ENCODE peak calls at places on chromosomes 11 and 22, in ten cellular contexts. S is NT2/D1, K is neuronal stem cell, O is hepatocyte, I is upper lobe of right lung, Q is HCT116, C is pancreas, U is heart left ventricle, W is transverse colon, N is gastrocnemius medialis. M is an unnamed sample. For H3K36me3, the result is how much of the 10 kb centered on the place peaks cover.

GRCh38 chr11:111571829-111572501 is 30.3 kb upstream of the SIK2 start:
- DNase-seq in U (no peak), N (no peak), I (no peak), W (no peak), K (no peak), O (no peak), C (no peak), S (no peak), Q (no peak), M (no peak)

GRCh38 chr11:74778581-74778980 is 29.9 kb downstream of the RNF169 start:
- DNase-seq in U (no peak), Q (no peak), C (no peak), K (no peak), O (no peak), S (no peak), W (no peak), I (no peak), N (no peak), M (no peak)

GRCh38 chr11:128481135-128481534 is 106.2 kb downstream of the ETS1 start:
- DNase-seq in S (no peak), O (no peak), W (no peak), C (no peak), U (no peak), Q (no peak), K (no peak), N (no peak), I (no peak), M (no peak)

GRCh38 chr11:125728969-125729368 is 17.1 kb upstream of the PATE1 start:
- DNase-seq in O (no peak), I (no peak), W (no peak), Q (no peak), C (no peak), U (no peak), K (no peak), S (no peak), N (no peak), M (no peak)

GRCh38 chr11:27211370-27212127 is 151.5 kb downstream of the CCDC34 start:
- DNase-seq in I (no peak), W (no peak), U (peak), K (no peak), O (no peak), S (no peak), Q (peak), N (no peak), C (no peak), M (no peak)

GRCh38 chr11:4865855-4866254 is 15.8 kb upstream of the OR51T1 start:
- DNase-seq in O (no peak), U (no peak), K (no peak), C (no peak), N (no peak), I (no peak), Q (no peak), S (no peak), W (no peak), M (no peak)

GRCh38 chr11:118206612-118207031 is 18.2 kb downstream of the JAML start:
- DNase-seq in O (no peak), Q (no peak), I (no peak), K (no peak), U (no peak), W (no peak), S (no peak), C (no peak), N (no peak), M (no peak)

GRCh38 chr11:105227363-105227762 is 87.8 kb upstream of the CARD18 start:
- DNase-seq in W (no peak), Q (no peak), N (no peak), O (no peak), K (no peak), C (no peak), I (no peak), S (no peak), U (no peak), M (no peak)

GRCh38 chr22:43042101-43042780 is 27.3 kb upstream of the PACSIN2 start:
- DNase-seq in Q (no peak), O (no peak), C (no peak), N (peak), K (no peak), S (no peak), I (no peak), W (no peak), U (no peak), M (no peak)

GRCh38 chr11:126392638-126393023 is 37.1 kb downstream of the ST3GAL4 start:
- DNase-seq in U (no peak), I (no peak), C (no peak), Q (no peak), W (no peak), O (no peak), N (no peak), K (no peak), S (no peak), M (no peak)

GRCh38 chr11:121733858-121734257 is 281.1 kb upstream of the SORL1-AS1 start:
- DNase-seq in U (no peak), W (no peak), C (no peak), S (no peak), O (no peak), N (no peak), I (no peak), K (no peak), Q (no peak), M (no peak)

GRCh38 chr11:96337541-96338530 is 5.2 kb downstream of the MAML2 start:
- DNase-seq in K (no peak), W (no peak), Q (no peak), N (no peak), U (peak), S (no peak), I (no peak), O (peak), C (no peak), M (no peak)

GRCh38 chr11:36532908-36533601 is 23.0 kb upstream of the TRAF6 start:
- DNase-seq in U (no peak), N (no peak), C (no peak), K (no peak), S (no peak), I (no peak), Q (no peak), O (no peak), W (no peak), M (no peak)

GRCh38 chr22:20779813-20780148 is 5.9 kb downstream of the SERPIND1 start:
- DNase-seq in C (no peak), I (no peak), K (no peak), Q (no peak), W (no peak), N (no peak), O (no peak), U (no peak), S (no peak), M (no peak)

GRCh38 chr11:117868088-117868487 is 8.4 kb downstream of the FXYD6 start:
- DNase-seq in N (no peak), W (no peak), S (no peak), I (no peak), C (no peak), O (no peak), Q (no peak), U (no peak), K (no peak), M (no peak)

GRCh38 chr22:20247010-20247505 is 21.1 kb downstream of the RTN4R start:
- DNase-seq in I (no peak), W (no peak), O (no peak), Q (no peak), S (no peak), C (no peak), K (no peak), U (peak), N (no peak), M (no peak)

GRCh38 chr11:108483163-108483562 is 15.0 kb downstream of the POGLUT3 start:
- DNase-seq in I (no peak), Q (no peak), U (no peak), W (no peak), C (no peak), S (no peak), O (no peak), K (no peak), N (no peak), M (no peak)

GRCh38 chr11:2748814-2749554 is 49.2 kb upstream of the KCNQ1OT1 start:
- DNase-seq in O (no peak), I (peak), Q (no peak), C (no peak), S (no peak), W (no peak), U (peak), N (peak), K (no peak), M (peak)

GRCh38 chr11:126083829-126084607 is 21.4 kb upstream of the CDON start:
- DNase-seq in S (no peak), C (no peak), W (no peak), K (peak), I (no peak), O (no peak), U (no peak), Q (no peak), N (no peak), M (no peak)

GRCh38 chr11:118938491-118939411 is 13.0 kb upstream of the BCL9L start:
- DNase-seq in I (peak), Q (peak), O (peak), K (no peak), C (no peak), U (no peak), N (no peak), W (peak), S (no peak), M (no peak)

GRCh38 chr22:40203568-40203967 is 25.8 kb downstream of the TNRC6B start:
- DNase-seq in O (no peak), W (no peak), I (no peak), K (no peak), S (no peak), C (no peak), Q (no peak), N (no peak), U (no peak), M (no peak)

GRCh38 chr11:11584446-11584810 is 37.4 kb downstream of the GALNT18 start:
- DNase-seq in U (no peak), S (no peak), W (no peak), K (no peak), Q (peak), I (no peak), O (peak), N (no peak), C (no peak), M (no peak)

GRCh38 chr11:33168605-33169240 is 7.4 kb upstream of the CSTF3 start:
- DNase-seq in O (no peak), I (no peak), N (no peak), S (no peak), K (no peak), Q (no peak), W (no peak), U (no peak), C (no peak), M (no peak)

GRCh38 chr11:129695543-129696308 is 119.9 kb upstream of the TMEM45B start:
- DNase-seq in N (peak), O (peak), Q (peak), I (peak), U (peak), S (peak), C (peak), W (peak), K (peak), M (no peak)

GRCh38 chr11:77814848-77815247 is 5.7 kb downstream of the RSF1 start:
- DNase-seq in N (no peak), Q (no peak), I (no peak), S (no peak), C (no peak), O (no peak), U (no peak), K (no peak), W (no peak), M (no peak)
- H3K36me3 ChIP-seq in N (under half), Q (under half), I (under half), S (under half), C (under half), O (under half), U (under half), K (under half), W (under half), M (under half)

DNA sequence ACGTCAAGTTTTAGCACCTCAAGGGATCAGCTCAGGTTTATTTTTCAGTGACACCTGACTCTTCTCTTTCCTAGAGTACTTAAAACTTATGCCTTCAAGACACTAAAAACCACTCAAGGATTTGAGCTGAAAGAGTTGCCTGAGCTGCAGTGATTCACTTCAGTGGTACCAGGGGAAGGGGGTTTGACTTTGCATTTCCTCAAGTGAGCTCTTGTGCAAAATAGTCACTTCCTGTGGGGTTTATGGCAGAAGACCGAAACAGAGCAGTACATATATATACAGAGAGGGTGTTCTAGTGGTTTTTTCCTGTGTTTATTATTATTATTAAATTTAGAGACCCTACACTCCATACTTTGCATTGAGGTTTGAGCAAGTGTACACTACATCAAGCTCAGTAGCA is 60.7 kb downstream of the DBX1 start:
- DNase-seq in S (no peak), U (no peak), N (no peak), K (no peak), I (no peak), C (no peak), Q (no peak), W (no peak), O (no peak), M (no peak)
- H3K36me3 ChIP-seq in S (half or more), U (under half), N (under half), K (under half), I (under half), C (under half), Q (under half), W (under half), O (under half), M (half or more)

GRCh38 chr11:47720651-47721050 is 5.5 kb upstream of the AGBL2 start:
- DNase-seq in S (no peak), N (no peak), I (no peak), Q (no peak), C (no peak), K (no peak), W (no peak), O (no peak), U (no peak), M (no peak)

GRCh38 chr11:47724041-47724729 is 9.0 kb upstream of the AGBL2 start:
- DNase-seq in I (no peak), C (peak), S (no peak), Q (no peak), K (no peak), O (peak), W (peak), N (peak), U (no peak), M (no peak)

GRCh38 chr11:47726878-47727514 is 11.8 kb upstream of the AGBL2 start:
- DNase-seq in K (no peak), C (no peak), U (no peak), I (no peak), O (no peak), W (no peak), N (peak), S (no peak), Q (no peak), M (no peak)

GRCh38 chr11:47723041-47723440 is 7.9 kb upstream of the AGBL2 start:
- DNase-seq in Q (no peak), U (no peak), O (no peak), K (no peak), S (no peak), W (no peak), N (peak), C (no peak), I (no peak), M (no peak)

GRCh38 chr11:47725445-47726442 is 10.6 kb upstream of the AGBL2 start:
- DNase-seq in O (no peak), W (no peak), N (no peak), S (no peak), I (no peak), U (no peak), Q (no peak), K (no peak), C (no peak), M (no peak)
- H3K36me3 ChIP-seq in O (under half), W (half or more), N (half or more), S (half or more), I (half or more), U (half or more), Q (half or more), K (under half), C (under half), M (under half)

DNA sequence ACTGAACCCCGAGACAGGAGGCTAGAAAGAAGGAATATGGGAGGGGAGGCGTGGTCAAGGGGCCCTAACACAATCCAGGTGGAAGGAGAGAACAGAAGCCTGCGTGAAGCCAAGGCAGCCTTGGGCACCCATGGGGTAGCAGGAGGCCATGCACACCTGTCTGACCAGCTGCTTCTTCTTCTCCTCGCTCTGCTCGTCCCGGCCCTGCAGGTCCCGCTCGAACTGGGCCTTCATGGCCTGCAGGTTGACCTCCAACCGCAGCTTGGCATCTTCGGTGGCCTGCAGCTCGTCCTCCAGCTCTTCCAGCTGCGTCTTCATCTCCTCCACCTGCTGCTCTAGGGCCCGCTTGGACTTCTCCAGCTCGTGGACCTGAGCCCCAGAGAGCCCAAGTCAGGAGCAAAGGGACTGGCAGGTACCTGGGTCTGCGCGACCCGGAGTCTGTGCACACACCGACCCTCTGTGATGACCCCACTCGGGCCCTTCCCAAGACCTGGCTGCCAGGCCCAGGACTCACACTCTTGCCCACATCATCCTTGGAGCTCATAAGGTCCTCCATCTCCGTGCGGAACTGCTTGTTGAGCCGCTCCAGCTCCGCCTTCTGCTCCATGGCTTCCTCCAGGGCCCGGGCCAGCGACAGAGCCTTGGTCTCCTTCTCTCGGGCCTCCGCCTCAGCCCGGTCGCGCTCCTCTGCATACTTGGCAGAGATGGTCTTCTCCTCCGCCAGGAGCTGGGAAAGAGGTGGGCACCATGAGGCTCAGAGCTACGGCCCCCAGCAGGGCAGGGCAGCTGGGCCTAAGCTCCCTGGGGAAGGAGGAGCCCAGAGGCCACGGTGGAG is 35.9 kb downstream of the APOL1 start:
- DNase-seq in N (no peak), U (no peak), I (peak), Q (no peak), K (no peak), S (no peak), C (no peak), W (no peak), O (no peak), M (no peak)
- H3K36me3 ChIP-seq in N (half or more), U (half or more), I (half or more), Q (half or more), K (half or more), S (half or more), C (under half), W (half or more), O (under half), M (half or more)

DNA sequence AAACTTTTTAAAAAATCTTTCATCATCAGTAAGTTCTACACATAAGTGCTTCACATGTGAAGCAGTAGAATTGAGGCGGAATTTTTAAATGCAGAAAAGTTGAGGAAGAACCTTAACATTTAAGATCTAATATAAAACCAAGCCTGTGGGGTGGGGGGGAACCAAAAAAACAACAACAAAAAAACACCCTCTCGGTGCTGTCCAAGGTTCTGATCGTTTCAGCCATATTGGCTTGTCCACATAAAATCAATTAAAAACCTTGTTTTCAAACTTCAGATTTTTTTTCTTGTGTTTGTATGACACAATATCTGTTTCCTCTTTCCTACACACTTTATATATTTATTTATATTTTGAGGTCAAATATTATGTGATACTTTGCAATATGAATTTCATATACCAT is 130.0 kb downstream of the WNT7B start:
- DNase-seq in O (no peak), S (no peak), W (no peak), N (no peak), C (no peak), U (no peak), K (no peak), Q (no peak), I (no peak), M (no peak)
- H3K36me3 ChIP-seq in O (under half), S (under half), W (under half), N (under half), C (under half), U (under half), K (under half), Q (under half), I (half or more), M (half or more)

GRCh38 chr11:103970850-103971249 is 65.6 kb upstream of the DDI1 start:
- DNase-seq in U (no peak), K (no peak), Q (no peak), N (no peak), I (no peak), O (no peak), S (no peak), C (no peak), W (no peak), M (no peak)
- H3K36me3 ChIP-seq in U (under half), K (under half), Q (under half), N (under half), I (under half), O (under half), S (under half), C (under half), W (under half), M (under half)

DNA sequence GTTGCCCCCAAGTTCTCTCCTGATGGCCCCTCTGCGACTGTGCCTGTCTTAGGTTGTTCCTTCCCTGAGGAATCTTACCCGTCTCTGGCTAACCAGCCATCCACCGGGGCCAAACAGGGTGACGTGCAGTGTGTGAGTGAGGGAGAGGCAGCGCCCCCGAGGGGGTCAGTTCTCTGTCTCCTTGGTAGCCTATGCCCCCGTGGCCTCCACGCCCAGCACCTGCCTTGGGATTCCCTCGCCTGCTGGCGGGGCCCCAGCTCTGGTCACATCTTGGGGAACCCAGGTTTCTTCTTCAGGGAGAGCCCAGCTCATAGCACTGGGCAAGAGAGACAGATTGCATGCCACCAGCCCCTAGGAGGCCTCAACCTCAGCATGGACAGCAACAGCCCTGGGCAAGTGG is 5.8 kb downstream of the NXF1 start:
- DNase-seq in Q (no peak), C (no peak), K (no peak), U (no peak), S (no peak), I (no peak), O (no peak), W (no peak), N (no peak), M (no peak)
- H3K36me3 ChIP-seq in Q (half or more), C (under half), K (half or more), U (half or more), S (half or more), I (half or more), O (under half), W (half or more), N (half or more), M (half or more)

GRCh38 chr22:19046719-19047609 is 75.2 kb downstream of the DGCR2 start:
- DNase-seq in W (no peak), O (no peak), U (peak), K (no peak), C (no peak), N (peak), Q (no peak), I (peak), S (no peak), M (no peak)

GRCh38 chr22:19043111-19044085 is 78.8 kb downstream of the DGCR2 start:
- DNase-seq in S (no peak), O (no peak), C (no peak), I (peak), Q (no peak), K (no peak), W (no peak), N (peak), U (no peak), M (peak)

GRCh38 chr22:19044381-19044780 is 77.8 kb downstream of the DGCR2 start:
- DNase-seq in I (peak), C (no peak), N (peak), S (no peak), W (no peak), O (no peak), Q (no peak), K (no peak), U (no peak), M (peak)

GRCh38 chr22:19046287-19046686 is 75.9 kb downstream of the DGCR2 start:
- DNase-seq in W (no peak), N (no peak), Q (no peak), K (no peak), U (no peak), S (no peak), I (no peak), C (no peak), O (no peak), M (no peak)

GRCh38 chr22:19045094-19045493 is 77.1 kb downstream of the DGCR2 start:
- DNase-seq in W (no peak), C (no peak), U (no peak), N (no peak), S (no peak), K (no peak), Q (no peak), O (no peak), I (no peak), M (no peak)
- H3K36me3 ChIP-seq in W (half or more), C (under half), U (half or more), N (half or more), S (half or more), K (half or more), Q (under half), O (under half), I (half or more), M (half or more)